ENCODE peak calls at places on chromosome 1, in five cellular contexts. One of them, this sample, is unnamed.

GRCh38 chr1:121444096-121444495 is 259.3 kb downstream of the SRGAP2C start:
- DNase-seq in GM12878: no peak
- DNase-seq in lower lobe of right lung: no peak
- DNase-seq in HCT116: no peak
- DNase-seq in testis: no peak
- DNase-seq in this sample: no peak

GRCh38 chr1:42735477-42736105 is 4.4 kb downstream of the CLDN19 start:
- DNase-seq in testis: no peak
- DNase-seq in HCT116: no peak
- DNase-seq in GM12878: no peak
- DNase-seq in lower lobe of right lung: no peak
- DNase-seq in this sample: no peak

GRCh38 chr1:164058192-164058591 is 500.8 kb upstream of the PBX1 start:
- DNase-seq in GM12878: no peak
- DNase-seq in lower lobe of right lung: no peak
- DNase-seq in testis: no peak
- DNase-seq in HCT116: no peak
- DNase-seq in this sample: no peak

GRCh38 chr1:19651141-19651737 is 7.1 kb downstream of the NBL1 start:
- DNase-seq in testis: peak
- DNase-seq in lower lobe of right lung: no peak
- DNase-seq in GM12878: no peak
- DNase-seq in HCT116: no peak
- DNase-seq in this sample: peak

GRCh38 chr1:185074307-185074706 is 28.9 kb downstream of the RNF2 start:
- DNase-seq in lower lobe of right lung: no peak
- DNase-seq in HCT116: no peak
- DNase-seq in GM12878: no peak
- DNase-seq in testis: no peak
- DNase-seq in this sample: no peak

GRCh38 chr1:113505357-113505756 is 115.0 kb downstream of the MAGI3 start:
- DNase-seq in lower lobe of right lung: no peak
- DNase-seq in testis: no peak
- DNase-seq in HCT116: no peak
- DNase-seq in GM12878: no peak
- DNase-seq in this sample: no peak

GRCh38 chr1:245475116-245475515 is 320.3 kb downstream of the KIF26B start:
- DNase-seq in lower lobe of right lung: no peak
- DNase-seq in testis: no peak
- DNase-seq in GM12878: no peak
- DNase-seq in HCT116: no peak
- DNase-seq in this sample: no peak

GRCh38 chr1:54310439-54311328 is 95.5 kb downstream of the SSBP3 start:
- DNase-seq in testis: no peak
- DNase-seq in lower lobe of right lung: peak
- DNase-seq in HCT116: peak
- DNase-seq in GM12878: no peak
- DNase-seq in this sample: no peak

GRCh38 chr1:44030606-44031050 is 634 bp downstream of the SLC6A9 start:
- DNase-seq in GM12878: no peak
- DNase-seq in testis: peak
- DNase-seq in HCT116: no peak
- DNase-seq in lower lobe of right lung: no peak
- DNase-seq in this sample: no peak

GRCh38 chr1:27342778-27343638 is 1.2 kb downstream of the SYTL1 start:
- DNase-seq in lower lobe of right lung: peak
- DNase-seq in testis: no peak
- DNase-seq in HCT116: no peak
- DNase-seq in GM12878: no peak
- DNase-seq in this sample: peak

GRCh38 chr1:232036161-232036942 is 409.8 kb downstream of the DISC1 start:
- DNase-seq in GM12878: no peak
- DNase-seq in testis: no peak
- DNase-seq in lower lobe of right lung: no peak
- DNase-seq in HCT116: no peak
- DNase-seq in this sample: no peak

GRCh38 chr1:201229771-201230635 is 39.4 kb downstream of the IGFN1 start:
- DNase-seq in GM12878: no peak
- DNase-seq in testis: no peak
- DNase-seq in HCT116: peak
- DNase-seq in lower lobe of right lung: no peak
- DNase-seq in this sample: peak

GRCh38 chr1:23385119-23385621 is 15.5 kb upstream of the ZNF436 start:
- DNase-seq in GM12878: no peak
- DNase-seq in lower lobe of right lung: no peak
- DNase-seq in HCT116: no peak
- DNase-seq in testis: no peak
- DNase-seq in this sample: no peak

GRCh38 chr1:88608139-88608943 is 75.7 kb upstream of the PKN2 start:
- DNase-seq in GM12878: no peak
- DNase-seq in HCT116: peak
- DNase-seq in lower lobe of right lung: no peak
- DNase-seq in testis: no peak
- DNase-seq in this sample: no peak

GRCh38 chr1:30194046-30194619 is 529.3 kb downstream of the MATN1 start:
- DNase-seq in lower lobe of right lung: no peak
- DNase-seq in GM12878: no peak
- DNase-seq in HCT116: no peak
- DNase-seq in testis: no peak
- DNase-seq in this sample: no peak

GRCh38 chr1:22527122-22527521 is 36.2 kb upstream of the EPHA8 start:
- DNase-seq in lower lobe of right lung: no peak
- DNase-seq in testis: no peak
- DNase-seq in HCT116: no peak
- DNase-seq in GM12878: no peak
- DNase-seq in this sample: no peak

GRCh38 chr1:24910751-24911650 is 19.1 kb downstream of the RUNX3 start:
- DNase-seq in HCT116: no peak
- DNase-seq in lower lobe of right lung: peak
- DNase-seq in testis: no peak
- DNase-seq in GM12878: no peak
- DNase-seq in this sample: peak

GRCh38 chr1:221562542-221563475 is 179.1 kb downstream of the DUSP10 start:
- DNase-seq in lower lobe of right lung: no peak
- DNase-seq in GM12878: no peak
- DNase-seq in testis: peak
- DNase-seq in HCT116: no peak
- DNase-seq in this sample: no peak

GRCh38 chr1:38052750-38053415 is 6.3 kb upstream of the POU3F1 start:
- DNase-seq in GM12878: peak
- DNase-seq in testis: no peak
- DNase-seq in HCT116: no peak
- DNase-seq in lower lobe of right lung: no peak
- DNase-seq in this sample: peak

GRCh38 chr1:1624443-1625403 is 7.2 kb upstream of the MMP23B start:
- DNase-seq in testis: no peak
- DNase-seq in HCT116: no peak
- DNase-seq in lower lobe of right lung: peak
- DNase-seq in GM12878: no peak
- DNase-seq in this sample: no peak

GRCh38 chr1:25197235-25197930 is 34.9 kb downstream of the SYF2 start:
- DNase-seq in lower lobe of right lung: no peak
- DNase-seq in testis: no peak
- DNase-seq in HCT116: no peak
- DNase-seq in GM12878: no peak
- DNase-seq in this sample: no peak

GRCh38 chr1:198174297-198174696 is 17.5 kb downstream of the NEK7 start:
- DNase-seq in HCT116: no peak
- DNase-seq in GM12878: no peak
- DNase-seq in lower lobe of right lung: no peak
- DNase-seq in testis: no peak
- DNase-seq in this sample: no peak

GRCh38 chr1:46013566-46013965 is 118.9 kb downstream of the PIK3R3 start:
- DNase-seq in testis: no peak
- DNase-seq in HCT116: no peak
- DNase-seq in lower lobe of right lung: no peak
- DNase-seq in GM12878: no peak
- DNase-seq in this sample: no peak

GRCh38 chr1:29709711-29710169 is 473.4 kb downstream of the PTPRU start:
- DNase-seq in lower lobe of right lung: no peak
- DNase-seq in GM12878: no peak
- DNase-seq in HCT116: no peak
- DNase-seq in testis: no peak
- DNase-seq in this sample: no peak

GRCh38 chr1:211009944-211010343 is 124.0 kb downstream of the KCNH1 start:
- DNase-seq in testis: no peak
- DNase-seq in GM12878: no peak
- DNase-seq in lower lobe of right lung: no peak
- DNase-seq in HCT116: no peak
- DNase-seq in this sample: no peak
- TF ChIP-seq CTCF in testis: no peak
- TF ChIP-seq CTCF in GM12878: peak
- TF ChIP-seq CTCF in lower lobe of right lung: no peak
- TF ChIP-seq CTCF in HCT116: peak
- TF ChIP-seq CTCF in this sample: no peak

DNA sequence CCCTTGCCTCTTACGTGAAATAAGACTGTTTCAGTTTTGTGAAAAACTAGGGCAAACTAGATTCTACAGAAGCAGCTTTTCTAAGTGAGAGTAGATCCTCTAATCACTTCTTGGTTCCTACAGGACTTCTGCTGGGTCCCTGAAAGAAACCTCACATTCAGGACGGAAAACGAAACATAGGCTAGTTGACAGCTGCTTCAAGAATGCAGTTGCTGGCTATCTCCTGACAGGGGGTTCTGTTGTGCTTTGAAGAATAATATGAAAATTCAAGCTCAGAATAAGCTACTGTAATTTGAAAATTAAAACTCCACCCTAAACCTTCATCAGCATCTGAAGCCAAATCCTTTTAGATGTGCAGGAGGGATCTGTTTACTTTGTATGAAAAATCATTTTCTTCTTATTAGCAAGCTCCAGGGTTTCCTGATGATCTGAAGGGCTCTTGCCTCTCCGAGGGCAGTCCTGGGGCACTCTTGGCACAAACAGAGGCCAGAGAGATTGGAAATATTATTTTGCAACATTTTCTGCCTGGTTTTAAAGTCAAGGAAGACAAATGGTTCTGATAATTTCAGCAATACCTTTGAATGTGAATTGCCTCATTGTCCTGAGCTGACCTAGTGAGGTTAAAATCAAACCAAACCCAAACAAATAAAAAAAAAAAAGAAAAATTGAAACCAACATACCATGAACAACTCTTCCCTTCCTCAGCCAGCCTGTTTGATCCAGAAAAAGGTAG is 55.1 kb downstream of the NTMT2 start:
- DNase-seq in GM12878: no peak
- DNase-seq in testis: peak
- DNase-seq in lower lobe of right lung: no peak
- DNase-seq in HCT116: no peak
- DNase-seq in this sample: no peak
- H3K27ac ChIP-seq in GM12878: no peak
- H3K27ac ChIP-seq in testis: peak
- H3K27ac ChIP-seq in lower lobe of right lung: no peak
- H3K27ac ChIP-seq in HCT116: no peak
- H3K27ac ChIP-seq in this sample: no peak

GRCh38 chr1:64864018-64864945 is 102.1 kb downstream of the JAK1 start:
- DNase-seq in GM12878: peak
- DNase-seq in testis: peak
- DNase-seq in lower lobe of right lung: peak
- DNase-seq in HCT116: peak
- DNase-seq in this sample: peak

GRCh38 chr1:64861611-64862010 is 104.7 kb downstream of the JAK1 start:
- DNase-seq in GM12878: no peak
- DNase-seq in lower lobe of right lung: no peak
- DNase-seq in testis: peak
- DNase-seq in HCT116: no peak
- DNase-seq in this sample: no peak

GRCh38 chr1:64866689-64867088 is 99.7 kb downstream of the JAK1 start:
- DNase-seq in lower lobe of right lung: no peak
- DNase-seq in HCT116: no peak
- DNase-seq in testis: no peak
- DNase-seq in GM12878: no peak
- DNase-seq in this sample: no peak

GRCh38 chr1:64867266-64867665 is 99.1 kb downstream of the JAK1 start:
- DNase-seq in GM12878: no peak
- DNase-seq in HCT116: no peak
- DNase-seq in testis: no peak
- DNase-seq in lower lobe of right lung: no peak
- DNase-seq in this sample: no peak

DNA sequence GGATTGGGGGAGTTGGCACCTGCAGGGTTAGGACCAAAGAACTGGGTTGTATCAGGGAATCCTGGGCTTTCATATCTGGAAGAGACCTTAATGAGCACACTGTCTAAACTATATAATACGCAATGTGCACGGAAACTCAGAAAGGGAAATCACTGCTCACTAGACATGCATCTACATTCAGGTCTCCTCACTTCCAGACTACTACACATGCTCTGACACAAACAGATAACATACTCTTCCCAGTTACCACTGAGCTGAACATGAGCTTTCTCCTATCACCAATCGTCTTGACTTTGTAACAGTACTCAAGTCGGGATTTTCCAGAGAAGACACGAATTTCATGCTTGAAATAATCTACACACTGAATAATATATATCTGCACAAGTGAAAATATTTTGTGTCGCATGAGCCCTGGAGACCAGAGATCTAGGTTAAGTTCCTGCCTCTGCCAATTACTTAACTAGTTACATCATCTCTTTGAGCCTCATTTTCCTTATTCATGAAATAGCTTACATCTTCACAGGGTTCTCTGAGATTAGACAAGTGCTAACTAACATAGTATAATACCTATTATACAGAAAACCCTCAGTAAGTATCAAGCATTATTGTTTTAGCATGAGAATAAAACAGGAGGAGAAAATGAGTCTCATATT is 101.1 kb downstream of the JAK1 start:
- DNase-seq in GM12878: no peak
- DNase-seq in testis: peak
- DNase-seq in lower lobe of right lung: no peak
- DNase-seq in HCT116: no peak
- DNase-seq in this sample: no peak
- TF ChIP-seq CTCF in GM12878: no peak
- TF ChIP-seq CTCF in testis: no peak
- TF ChIP-seq CTCF in lower lobe of right lung: no peak
- TF ChIP-seq CTCF in HCT116: no peak
- TF ChIP-seq CTCF in this sample: no peak

GRCh38 chr1:175297291-175297690 is 104.7 kb upstream of the KIAA0040 start:
- DNase-seq in testis: no peak
- DNase-seq in lower lobe of right lung: no peak
- DNase-seq in GM12878: no peak
- DNase-seq in HCT116: no peak
- DNase-seq in this sample: no peak

DNA sequence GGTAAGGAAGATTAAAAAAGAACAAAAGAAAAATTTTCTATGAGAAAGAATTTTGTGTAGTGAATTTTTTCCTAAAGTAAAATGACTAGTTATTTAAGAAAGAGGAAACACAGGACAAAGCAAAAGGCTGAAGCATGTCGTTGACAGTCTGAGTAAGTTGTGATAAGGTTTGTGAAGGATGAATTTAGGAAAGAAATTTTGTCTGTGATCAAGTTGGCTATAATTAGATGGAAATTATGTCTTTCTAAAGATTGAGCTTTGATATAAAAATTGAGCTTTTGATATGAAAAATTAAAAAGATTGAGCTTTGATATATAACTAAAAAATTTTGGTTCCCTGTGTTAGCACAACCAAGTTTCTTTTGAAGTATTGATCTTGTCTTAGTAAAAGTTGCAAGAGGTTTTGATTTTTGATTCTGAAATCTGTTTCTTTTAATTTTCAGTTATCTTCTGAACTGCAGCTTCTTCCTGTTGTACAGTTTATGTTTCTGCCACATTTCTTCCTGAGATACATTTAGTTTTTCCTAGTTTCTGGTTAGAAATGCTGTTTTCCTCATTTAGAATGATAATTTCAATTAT is 101.7 kb upstream of the KIAA0040 start:
- DNase-seq in testis: no peak
- DNase-seq in lower lobe of right lung: no peak
- DNase-seq in HCT116: no peak
- DNase-seq in GM12878: no peak
- DNase-seq in this sample: no peak
- H3K27ac ChIP-seq in testis: no peak
- H3K27ac ChIP-seq in lower lobe of right lung: no peak
- H3K27ac ChIP-seq in HCT116: no peak
- H3K27ac ChIP-seq in GM12878: no peak
- H3K27ac ChIP-seq in this sample: no peak

This sample was measured in CD8-positive, alpha-beta T cell.